ENCODE peak calls at places on chromosomes 6 and 20, in six cellular contexts. R, B, Z, A, N and Q are unnamed samples. For H3K27me3, the result is how much of the 10 kb centered on the place peaks cover.

GRCh38 chr6:5550631-5551030 is 289.3 kb downstream of the FARS2 start:
- DNase-seq in A (no peak), Z (no peak), R (no peak), N (no peak), B (no peak), Q (no peak)

GRCh38 chr6:37489697-37490336 is 9.9 kb downstream of the CCDC167 start:
- DNase-seq in B (no peak), R (no peak), A (no peak), Z (no peak), N (peak), Q (no peak)

GRCh38 chr6:109165392-109165964 is 70.2 kb downstream of the CEP57L1 start:
- DNase-seq in B (peak), A (no peak), Z (peak), N (no peak), R (no peak), Q (peak)

GRCh38 chr6:170130201-170130621 is 160.7 kb downstream of the DLL1 start:
- DNase-seq in N (no peak), A (no peak), R (peak), B (no peak), Z (no peak), Q (no peak)

GRCh38 chr20:36644032-36644712 is 1.8 kb downstream of the SLA2 start:
- DNase-seq in B (no peak), R (no peak), Z (no peak), N (no peak), A (peak), Q (no peak)

GRCh38 chr20:22511943-22512910 is 72.1 kb downstream of the FOXA2 start:
- DNase-seq in N (peak), B (peak), A (no peak), R (no peak), Z (no peak), Q (peak)

GRCh38 chr6:107488875-107489635 is 862 bp upstream of the SOBP start:
- DNase-seq in A (no peak), B (peak), N (peak), Z (peak), R (no peak), Q (peak)

GRCh38 chr20:51156041-51156795 is 133.3 kb upstream of the KCNG1 start:
- DNase-seq in R (no peak), N (no peak), A (no peak), Z (peak), B (no peak), Q (no peak)

GRCh38 chr6:35082733-35083403 is 58.3 kb downstream of the TCP11 start:
- DNase-seq in N (peak), R (no peak), B (no peak), Z (no peak), A (no peak), Q (no peak)

GRCh38 chr6:5843078-5843477 is 163.6 kb downstream of the NRN1 start:
- DNase-seq in R (no peak), Z (no peak), N (no peak), A (no peak), B (no peak), Q (no peak)

DNA sequence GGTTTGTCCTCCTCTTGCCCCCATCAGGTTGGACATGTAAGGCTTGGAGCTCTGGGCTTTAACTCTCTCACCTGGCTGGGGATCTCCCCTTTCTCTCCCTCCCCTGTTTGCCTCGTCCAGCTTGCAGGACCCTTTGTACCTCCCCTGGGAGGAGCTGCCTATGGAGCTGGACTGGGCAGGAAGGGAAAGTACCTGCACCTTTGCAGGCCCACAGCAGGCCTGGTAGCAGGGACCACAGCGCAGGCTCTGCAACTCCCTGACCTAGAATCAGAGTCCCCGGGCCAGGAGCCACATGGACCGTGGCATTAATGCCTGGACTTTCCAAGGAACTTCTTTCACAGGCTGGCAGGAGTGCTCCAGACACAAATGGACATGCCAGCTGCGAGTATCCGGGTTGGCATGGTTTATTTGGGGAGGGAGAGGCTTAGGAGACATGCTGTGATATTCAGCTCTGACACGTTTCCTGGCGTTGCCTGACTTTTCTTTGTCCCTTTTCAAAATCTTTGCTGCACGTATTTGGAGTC is 268.5 kb upstream of the EXOC2 start:
- DNase-seq in B (no peak), N (no peak), A (no peak), R (no peak), Z (no peak), Q (no peak)
- H3K27me3 ChIP-seq in B (under half), N (under half), A (under half), R (under half), Z (under half), Q (under half)

DNA sequence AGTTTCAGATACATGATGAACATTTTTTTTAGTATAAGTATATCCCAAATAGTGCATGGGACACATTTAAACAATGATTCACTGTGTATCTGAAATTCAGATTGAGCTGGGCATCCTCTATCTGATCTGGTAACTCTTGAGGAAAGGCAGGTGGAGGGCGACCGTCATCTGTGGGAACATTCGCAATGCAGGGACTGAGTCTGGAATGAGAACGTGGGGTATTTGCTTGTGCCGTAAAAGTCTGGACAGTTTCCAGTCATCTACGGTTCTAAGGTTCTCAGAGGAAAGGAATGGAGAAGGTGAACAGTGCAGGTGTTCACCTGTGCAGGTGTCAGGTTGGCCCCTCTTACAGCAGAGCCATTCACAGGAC is 22.6 kb downstream of the CTCFL start:
- DNase-seq in N (no peak), B (no peak), A (no peak), R (no peak), Z (no peak), Q (no peak)
- H3K27me3 ChIP-seq in N (under half), B (under half), A (under half), R (under half), Z (under half), Q (under half)

DNA sequence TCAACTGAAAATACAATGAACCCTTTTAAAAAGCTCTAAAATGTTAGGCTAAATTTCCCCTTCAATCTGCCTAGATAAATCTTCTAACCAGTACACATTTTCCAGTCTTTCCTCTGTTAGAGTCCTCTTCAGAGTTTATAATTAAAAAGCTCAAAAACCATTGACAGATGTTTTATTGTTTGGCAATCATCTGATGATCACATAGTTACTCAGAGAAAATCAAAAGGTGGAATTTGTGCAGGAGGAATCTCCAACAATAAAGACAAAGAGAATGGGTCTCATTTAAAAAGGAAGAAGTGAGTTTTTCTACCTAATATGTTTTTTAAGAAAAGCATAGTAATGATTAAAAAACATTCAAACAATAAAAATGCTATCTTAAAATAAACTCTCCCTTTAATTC is 3.1 kb downstream of the TRAPPC3L start:
- DNase-seq in Z (no peak), B (no peak), R (no peak), N (no peak), A (no peak), Q (no peak)
- H3K27me3 ChIP-seq in Z (under half), B (under half), R (under half), N (under half), A (under half), Q (under half)

DNA sequence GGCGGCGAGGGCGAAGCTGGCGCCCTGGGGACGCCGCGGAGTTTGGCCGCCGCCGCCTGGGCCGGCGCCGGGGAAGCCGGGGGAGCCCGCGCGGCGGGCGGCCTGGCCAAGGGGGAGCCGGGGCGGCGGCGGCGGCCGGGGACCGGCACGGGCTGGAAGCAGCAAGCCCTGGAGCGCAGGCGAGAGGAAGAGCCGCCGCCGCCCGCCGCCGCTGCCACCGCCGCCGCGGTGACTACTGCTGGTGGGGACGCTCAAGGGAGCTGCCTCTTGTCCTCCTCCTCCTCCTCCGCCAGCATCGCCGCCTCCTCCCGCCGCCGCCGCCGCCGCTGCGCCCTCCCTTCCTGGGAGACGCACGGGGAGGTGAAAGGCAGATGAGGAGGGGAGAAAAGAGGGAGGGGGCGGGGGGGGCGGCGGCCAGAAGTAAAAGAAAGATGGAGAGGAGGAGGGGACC is 975 bp downstream of the PDE10A start:
- DNase-seq in A (no peak), B (no peak), N (no peak), R (no peak), Z (peak), Q (peak)
- H3K27me3 ChIP-seq in A (half or more), B (under half), N (under half), R (half or more), Z (under half), Q (under half)

GRCh38 chr6:1908784-1909183 is 299.1 kb downstream of the FOXC1 start:
- DNase-seq in A (no peak), N (no peak), R (no peak), Z (no peak), B (no peak), Q (no peak)

GRCh38 chr6:1913572-1913971 is 303.9 kb downstream of the FOXC1 start:
- DNase-seq in A (no peak), N (no peak), Z (peak), R (no peak), B (no peak), Q (no peak)

GRCh38 chr6:1912731-1913130 is 303.0 kb downstream of the FOXC1 start:
- DNase-seq in N (no peak), Z (no peak), B (no peak), R (no peak), A (no peak), Q (no peak)

GRCh38 chr6:1911476-1911875 is 301.8 kb downstream of the FOXC1 start:
- DNase-seq in Z (no peak), B (no peak), R (no peak), N (no peak), A (no peak), Q (no peak)

GRCh38 chr6:1910621-1911407 is 301.1 kb downstream of the FOXC1 start:
- DNase-seq in Z (no peak), R (no peak), A (no peak), N (no peak), B (no peak), Q (no peak)
- H3K27me3 ChIP-seq in Z (under half), R (under half), A (under half), N (under half), B (under half), Q (under half)

GRCh38 chr20:58748628-58749027 is 56.0 kb downstream of the NPEPL1 start:
- DNase-seq in R (no peak), A (no peak), B (no peak), Z (no peak), N (no peak), Q (no peak)
- H3K27me3 ChIP-seq in R (half or more), A (under half), B (under half), Z (under half), N (under half), Q (under half)

GRCh38 chr6:27296106-27296783 is 15.8 kb downstream of the POM121L2 start:
- DNase-seq in R (no peak), A (no peak), B (peak), Z (peak), N (no peak), Q (peak)
- H3K27me3 ChIP-seq in R (under half), A (half or more), B (under half), Z (under half), N (under half), Q (under half)

GRCh38 chr6:144897441-144897921 is 612.3 kb downstream of the UTRN start:
- DNase-seq in Z (peak), N (no peak), A (no peak), R (no peak), B (no peak), Q (no peak)

GRCh38 chr6:144898741-144899140 is 613.6 kb downstream of the UTRN start:
- DNase-seq in N (no peak), Z (no peak), B (no peak), R (no peak), A (no peak), Q (no peak)

GRCh38 chr6:144898052-144898689 is 613.0 kb downstream of the UTRN start:
- DNase-seq in A (no peak), Z (no peak), B (no peak), R (no peak), N (no peak), Q (no peak)

GRCh38 chr6:144899161-144899560 is 614.0 kb downstream of the UTRN start:
- DNase-seq in Z (no peak), A (no peak), B (no peak), R (no peak), N (no peak), Q (no peak)

DNA sequence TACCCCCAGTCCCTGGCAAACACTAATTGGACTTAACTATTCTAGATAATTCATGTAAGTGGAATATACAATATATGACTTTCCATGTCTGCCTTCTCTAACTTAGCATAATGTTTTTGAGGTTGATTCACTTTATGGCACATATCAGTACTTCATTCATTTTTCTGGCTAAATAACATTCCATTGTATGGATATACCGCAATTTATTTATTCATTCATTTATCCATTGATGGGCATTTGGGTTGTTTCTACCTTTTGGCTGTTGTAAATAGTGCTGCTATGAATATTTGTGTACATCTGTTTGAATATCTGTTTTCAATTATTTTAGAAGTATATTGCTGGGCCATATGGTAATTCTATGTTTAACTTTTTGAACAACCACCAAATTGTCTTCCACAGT is 616.3 kb downstream of the UTRN start:
- DNase-seq in N (no peak), B (no peak), A (no peak), Z (no peak), R (no peak), Q (no peak)
- H3K27me3 ChIP-seq in N (under half), B (under half), A (under half), Z (under half), R (under half), Q (under half)